ENCODE peak calls at places on chromosome 9, in five cellular contexts. One of them, this sample, is unnamed.

GRCh38 chr9:98218562-98219363 is 26.3 kb upstream of the CORO2A start:
- DNase-seq in uterus: no peak
- DNase-seq in aorta: peak; percentile 20
- DNase-seq in brain microvascular endothelial cell: no peak
- DNase-seq in neural progenitor cell: no peak
- DNase-seq in this sample: no peak

GRCh38 chr9:87516222-87516930 is 18.7 kb downstream of the DAPK1 start:
- DNase-seq in brain microvascular endothelial cell: peak; percentile 71
- DNase-seq in aorta: peak; percentile 88
- DNase-seq in uterus: peak; percentile 55
- DNase-seq in neural progenitor cell: no peak
- DNase-seq in this sample: no peak

GRCh38 chr9:81423589-81424326 is 265.6 kb downstream of the TLE1 start:
- DNase-seq in brain microvascular endothelial cell: peak; percentile 4
- DNase-seq in aorta: no peak
- DNase-seq in neural progenitor cell: no peak
- DNase-seq in uterus: no peak
- DNase-seq in this sample: no peak

GRCh38 chr9:36298566-36298965 is 40.3 kb upstream of the GNE start:
- DNase-seq in brain microvascular endothelial cell: peak; percentile 10
- DNase-seq in uterus: no peak
- DNase-seq in neural progenitor cell: no peak
- DNase-seq in aorta: no peak
- DNase-seq in this sample: no peak

GRCh38 chr9:72687331-72687730 is 165.9 kb downstream of the TMC1 start:
- DNase-seq in aorta: no peak
- DNase-seq in uterus: no peak
- DNase-seq in brain microvascular endothelial cell: no peak
- DNase-seq in neural progenitor cell: no peak
- DNase-seq in this sample: no peak

GRCh38 chr9:10729225-10729624 is 116.4 kb upstream of the PTPRD start:
- DNase-seq in neural progenitor cell: no peak
- DNase-seq in uterus: no peak
- DNase-seq in brain microvascular endothelial cell: no peak
- DNase-seq in aorta: no peak
- DNase-seq in this sample: no peak

GRCh38 chr9:120755827-120756434 is 37.3 kb downstream of the FBXW2 start:
- DNase-seq in neural progenitor cell: peak; percentile 71
- DNase-seq in aorta: no peak
- DNase-seq in uterus: peak; percentile 59
- DNase-seq in brain microvascular endothelial cell: peak; percentile 55
- DNase-seq in this sample: peak; percentile 76

GRCh38 chr9:8895498-8896224 is 1096.1 kb upstream of the DMAC1 start:
- DNase-seq in uterus: no peak
- DNase-seq in brain microvascular endothelial cell: peak; percentile 6
- DNase-seq in aorta: no peak
- DNase-seq in neural progenitor cell: peak; percentile 72
- DNase-seq in this sample: no peak

GRCh38 chr9:123338710-123339665 is 17.0 kb upstream of the CRB2 start:
- DNase-seq in brain microvascular endothelial cell: peak; percentile 79
- DNase-seq in neural progenitor cell: no peak
- DNase-seq in aorta: peak; percentile 63
- DNase-seq in uterus: no peak
- DNase-seq in this sample: no peak

GRCh38 chr9:4923580-4924544 is 61.2 kb upstream of the JAK2 start:
- DNase-seq in neural progenitor cell: no peak
- DNase-seq in uterus: no peak
- DNase-seq in brain microvascular endothelial cell: no peak
- DNase-seq in aorta: no peak
- DNase-seq in this sample: no peak

GRCh38 chr9:745761-746414 is 95.6 kb upstream of the DMRT1 start:
- DNase-seq in brain microvascular endothelial cell: no peak
- DNase-seq in uterus: no peak
- DNase-seq in neural progenitor cell: no peak
- DNase-seq in aorta: no peak
- DNase-seq in this sample: no peak

GRCh38 chr9:18442629-18443491 is 31.1 kb upstream of the ADAMTSL1 start:
- DNase-seq in neural progenitor cell: peak; percentile 81
- DNase-seq in brain microvascular endothelial cell: peak; percentile 78
- DNase-seq in uterus: peak; percentile 82
- DNase-seq in aorta: peak; percentile 71
- DNase-seq in this sample: peak; percentile 68

GRCh38 chr9:104944356-104944755 is 16.4 kb upstream of the ABCA1 start:
- DNase-seq in uterus: no peak
- DNase-seq in aorta: no peak
- DNase-seq in brain microvascular endothelial cell: no peak
- DNase-seq in neural progenitor cell: no peak
- DNase-seq in this sample: no peak

DNA sequence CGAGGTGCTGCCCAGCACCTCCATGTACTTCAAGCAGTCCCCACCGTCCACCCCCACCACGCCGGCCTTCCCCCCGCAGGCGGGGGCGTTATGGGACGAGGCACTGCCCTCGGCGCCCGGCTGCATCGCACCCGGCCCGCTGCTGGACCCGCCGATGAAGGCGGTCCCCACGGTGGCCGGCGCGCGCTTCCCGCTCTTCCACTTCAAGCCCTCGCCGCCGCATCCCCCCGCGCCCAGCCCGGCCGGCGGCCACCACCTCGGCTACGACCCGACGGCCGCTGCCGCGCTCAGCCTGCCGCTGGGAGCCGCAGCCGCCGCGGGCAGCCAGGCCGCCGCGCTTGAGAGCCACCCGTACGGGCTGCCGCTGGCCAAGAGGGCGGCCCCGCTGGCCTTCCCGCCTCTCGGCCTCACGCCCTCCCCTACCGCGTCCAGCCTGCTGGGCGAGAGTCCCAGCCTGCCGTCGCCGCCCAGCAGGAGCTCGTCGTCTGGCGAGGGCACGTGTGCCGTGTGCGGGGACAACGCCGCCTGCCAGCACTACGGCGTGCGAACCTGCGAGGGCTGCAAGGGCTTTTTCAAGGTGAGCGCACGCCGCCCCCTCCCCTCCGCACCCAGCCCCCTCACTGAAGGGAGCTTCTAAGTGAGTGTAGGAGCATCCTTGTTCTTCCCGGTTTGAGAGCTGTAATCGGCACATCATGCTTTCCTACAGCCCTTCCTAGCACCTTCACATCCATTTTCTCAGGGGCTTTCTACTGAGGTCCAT is 6.9 kb downstream of the NR4A3 start:
- DNase-seq in uterus: no peak
- DNase-seq in neural progenitor cell: peak; percentile 81
- DNase-seq in brain microvascular endothelial cell: no peak
- DNase-seq in aorta: no peak
- DNase-seq in this sample: no peak
- H3K4me3 ChIP-seq in uterus: no peak overlapping the region
- H3K4me3 ChIP-seq in neural progenitor cell: peak overlapping the region; percentile 34
- H3K4me3 ChIP-seq in brain microvascular endothelial cell: no peak overlapping the region
- H3K4me3 ChIP-seq in aorta: no peak overlapping the region
- H3K4me3 ChIP-seq in this sample: no peak overlapping the region

DNA sequence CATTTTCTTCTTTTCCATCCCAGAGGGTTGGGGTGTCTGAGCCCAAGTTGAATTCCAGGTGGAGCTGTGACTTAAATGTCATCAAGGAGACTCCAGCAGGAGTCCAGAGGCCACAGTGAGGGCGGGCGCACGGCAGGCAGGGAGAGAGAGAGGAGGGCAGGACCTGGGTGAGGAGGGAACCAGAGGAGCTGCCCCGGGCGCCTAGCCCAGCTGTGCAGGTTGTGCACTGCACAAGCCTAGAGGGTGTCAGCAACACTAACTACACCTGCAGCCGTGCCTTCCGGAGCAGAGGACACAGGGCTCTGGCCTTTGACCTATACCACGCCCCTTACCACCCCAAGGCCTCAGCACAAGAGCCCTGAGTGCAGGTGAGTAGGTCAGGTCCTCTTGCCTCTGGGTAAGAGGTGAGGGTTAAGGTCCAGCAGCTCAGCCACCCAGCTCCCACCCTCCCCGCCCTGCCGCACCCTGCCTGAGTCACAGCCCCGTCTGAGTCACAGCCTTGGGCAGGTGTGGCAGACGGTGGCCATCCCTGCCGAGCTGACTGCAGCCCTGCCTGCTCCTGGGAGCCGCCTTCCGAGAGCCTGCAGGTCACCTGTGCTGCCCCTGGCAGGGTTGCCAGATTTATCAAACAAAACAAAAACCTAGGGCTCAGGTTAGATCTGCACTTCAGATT is 6.4 kb upstream of the AGPAT2 start:
- DNase-seq in neural progenitor cell: no peak
- DNase-seq in uterus: peak; percentile 19
- DNase-seq in aorta: no peak
- DNase-seq in brain microvascular endothelial cell: no peak
- DNase-seq in this sample: peak; percentile 87
- H3K4me3 ChIP-seq in neural progenitor cell: no peak overlapping the region
- H3K4me3 ChIP-seq in uterus: no peak overlapping the region
- H3K4me3 ChIP-seq in aorta: no peak overlapping the region
- H3K4me3 ChIP-seq in brain microvascular endothelial cell: no peak overlapping the region
- H3K4me3 ChIP-seq in this sample: no peak overlapping the region

GRCh38 chr9:130732793-130733221 is 39.2 kb downstream of the EXOSC2 start:
- DNase-seq in brain microvascular endothelial cell: no peak
- DNase-seq in neural progenitor cell: no peak
- DNase-seq in aorta: no peak
- DNase-seq in uterus: no peak
- DNase-seq in this sample: no peak
- H3K4me3 ChIP-seq in brain microvascular endothelial cell: no peak overlapping the region
- H3K4me3 ChIP-seq in neural progenitor cell: no peak overlapping the region
- H3K4me3 ChIP-seq in aorta: no peak overlapping the region
- H3K4me3 ChIP-seq in uterus: no peak overlapping the region
- H3K4me3 ChIP-seq in this sample: no peak overlapping the region

GRCh38 chr9:133683494-133684460 is 47.6 kb downstream of the DBH start:
- DNase-seq in neural progenitor cell: no peak
- DNase-seq in brain microvascular endothelial cell: peak; percentile 40
- DNase-seq in aorta: peak; percentile 59
- DNase-seq in uterus: no peak
- DNase-seq in this sample: no peak
- H3K4me3 ChIP-seq in neural progenitor cell: no peak overlapping the region
- H3K4me3 ChIP-seq in brain microvascular endothelial cell: no peak overlapping the region
- H3K4me3 ChIP-seq in aorta: no peak overlapping the region
- H3K4me3 ChIP-seq in uterus: no peak overlapping the region
- H3K4me3 ChIP-seq in this sample: no peak overlapping the region